ENCODE peak calls at places on chromosomes 6 and 20, in six cellular contexts. One of them, this sample, is unnamed.

GRCh38 chr6:39907871-39908575 is 26.2 kb downstream of the MOCS1 start:
- DNase-seq in AML-193: no peak
- DNase-seq in NCI-H774: no peak
- DNase-seq in activated CD4-positive, CD25-positive, alpha-beta regulatory T cell treated with anti-CD3 and anti-CD28 coated beads, Interleukin-2, amount 50 U/mL, for 72 hours: no peak
- DNase-seq in Daoy: no peak
- DNase-seq in ACHN: no peak
- DNase-seq in this sample: no peak

GRCh38 chr6:17107768-17108325 is 6.0 kb downstream of the STMND1 start:
- DNase-seq in ACHN: no peak
- DNase-seq in NCI-H774: no peak
- DNase-seq in Daoy: no peak
- DNase-seq in activated CD4-positive, CD25-positive, alpha-beta regulatory T cell treated with anti-CD3 and anti-CD28 coated beads, Interleukin-2, amount 50 U/mL, for 72 hours: no peak
- DNase-seq in AML-193: no peak
- DNase-seq in this sample: peak

GRCh38 chr20:31652917-31653385 is 15.2 kb downstream of the COX4I2 start:
- DNase-seq in AML-193: no peak
- DNase-seq in ACHN: no peak
- DNase-seq in NCI-H774: no peak
- DNase-seq in Daoy: no peak
- DNase-seq in activated CD4-positive, CD25-positive, alpha-beta regulatory T cell treated with anti-CD3 and anti-CD28 coated beads, Interleukin-2, amount 50 U/mL, for 72 hours: no peak
- DNase-seq in this sample: peak

GRCh38 chr20:16400249-16400648 is 173.0 kb downstream of the KIF16B start:
- DNase-seq in ACHN: no peak
- DNase-seq in AML-193: no peak
- DNase-seq in Daoy: no peak
- DNase-seq in NCI-H774: no peak
- DNase-seq in activated CD4-positive, CD25-positive, alpha-beta regulatory T cell treated with anti-CD3 and anti-CD28 coated beads, Interleukin-2, amount 50 U/mL, for 72 hours: no peak
- DNase-seq in this sample: no peak

GRCh38 chr6:137536104-137536773 is 42.0 kb upstream of the OLIG3 start:
- DNase-seq in activated CD4-positive, CD25-positive, alpha-beta regulatory T cell treated with anti-CD3 and anti-CD28 coated beads, Interleukin-2, amount 50 U/mL, for 72 hours: no peak
- DNase-seq in ACHN: no peak
- DNase-seq in Daoy: no peak
- DNase-seq in AML-193: no peak
- DNase-seq in NCI-H774: no peak
- DNase-seq in this sample: no peak

GRCh38 chr6:28789553-28790083 is 134.2 kb downstream of the TRIM27 start:
- DNase-seq in NCI-H774: peak
- DNase-seq in activated CD4-positive, CD25-positive, alpha-beta regulatory T cell treated with anti-CD3 and anti-CD28 coated beads, Interleukin-2, amount 50 U/mL, for 72 hours: no peak
- DNase-seq in ACHN: peak
- DNase-seq in Daoy: peak
- DNase-seq in AML-193: no peak
- DNase-seq in this sample: peak

GRCh38 chr20:35058184-35058583 is 34.4 kb downstream of the TRPC4AP start:
- DNase-seq in ACHN: no peak
- DNase-seq in AML-193: no peak
- DNase-seq in activated CD4-positive, CD25-positive, alpha-beta regulatory T cell treated with anti-CD3 and anti-CD28 coated beads, Interleukin-2, amount 50 U/mL, for 72 hours: no peak
- DNase-seq in NCI-H774: no peak
- DNase-seq in Daoy: no peak
- DNase-seq in this sample: no peak

GRCh38 chr6:147531321-147531720 is 22.8 kb downstream of the SAMD5 start:
- DNase-seq in Daoy: no peak
- DNase-seq in NCI-H774: no peak
- DNase-seq in activated CD4-positive, CD25-positive, alpha-beta regulatory T cell treated with anti-CD3 and anti-CD28 coated beads, Interleukin-2, amount 50 U/mL, for 72 hours: no peak
- DNase-seq in ACHN: no peak
- DNase-seq in AML-193: no peak
- DNase-seq in this sample: no peak

GRCh38 chr6:12058164-12058926 is 46.2 kb downstream of the HIVEP1 start:
- DNase-seq in ACHN: no peak
- DNase-seq in AML-193: peak
- DNase-seq in activated CD4-positive, CD25-positive, alpha-beta regulatory T cell treated with anti-CD3 and anti-CD28 coated beads, Interleukin-2, amount 50 U/mL, for 72 hours: no peak
- DNase-seq in NCI-H774: no peak
- DNase-seq in Daoy: no peak
- DNase-seq in this sample: no peak

GRCh38 chr6:15453186-15453585 is 207.3 kb downstream of the JARID2 start:
- DNase-seq in Daoy: no peak
- DNase-seq in ACHN: no peak
- DNase-seq in activated CD4-positive, CD25-positive, alpha-beta regulatory T cell treated with anti-CD3 and anti-CD28 coated beads, Interleukin-2, amount 50 U/mL, for 72 hours: no peak
- DNase-seq in NCI-H774: no peak
- DNase-seq in AML-193: no peak
- DNase-seq in this sample: no peak

This sample was measured in fibroblast of mammary gland.